ENCODE peak calls at places on chromosome 14, in five cellular contexts. A is lung, K is mammary epithelial cell, D is Panc1, H is uterus. F is an unnamed sample.

GRCh38 chr14:50040401-50040775 is 76.0 kb downstream of the VCPKMT start:
- DNase-seq in H (no peak), D (no peak), A (no peak), K (peak; percentile 85), F (no peak)

GRCh38 chr14:103329421-103330347 is 4.4 kb upstream of the EIF5 start:
- DNase-seq in K (peak; percentile 35), H (no peak), D (no peak), A (peak; percentile 73), F (no peak)

GRCh38 chr14:92409069-92409468 is 86.1 kb downstream of the SLC24A4 start:
- DNase-seq in H (no peak), A (no peak), K (no peak), D (no peak), F (no peak)

GRCh38 chr14:89621009-89621421 is 204.0 kb upstream of the FOXN3 start:
- DNase-seq in H (no peak), A (no peak), D (no peak), K (no peak), F (no peak)

GRCh38 chr14:86168376-86168775 is 638.4 kb downstream of the FLRT2 start:
- DNase-seq in K (no peak), D (no peak), A (no peak), H (no peak), F (no peak)

GRCh38 chr14:74737753-74738325 is 24.9 kb downstream of the FCF1 start:
- DNase-seq in D (no peak), H (no peak), A (no peak), K (no peak), F (no peak)

GRCh38 chr14:21070083-21070609 is at the start of gene ARHGEF40:
- DNase-seq in K (no peak), A (no peak), H (peak; percentile 75), D (no peak), F (peak; percentile 88)

GRCh38 chr14:49463146-49463545 is 123.0 kb downstream of the RPS29 start:
- DNase-seq in D (no peak), K (no peak), A (no peak), H (no peak), F (no peak)

GRCh38 chr14:104977681-104978647 is at the start of gene AHNAK2:
- DNase-seq in D (no peak), H (peak; percentile 74), A (peak; percentile 64), K (peak; percentile 75), F (peak; percentile 87)

GRCh38 chr14:67814826-67815225 is 1.6 kb downstream of the ZFYVE26 start:
- DNase-seq in A (no peak), H (no peak), D (no peak), K (peak; percentile 2), F (no peak)

GRCh38 chr14:92555440-92556111 is 42.0 kb downstream of the RIN3 start:
- DNase-seq in A (no peak), K (no peak), D (no peak), H (no peak), F (peak; percentile 86)

GRCh38 chr14:90785474-90785873 is 30.8 kb downstream of the TTC7B start:
- DNase-seq in A (peak; percentile 40), K (no peak), H (peak; percentile 64), D (no peak), F (no peak)

GRCh38 chr14:85909581-85909980 is 379.6 kb downstream of the FLRT2 start:
- DNase-seq in A (no peak), D (no peak), H (no peak), K (no peak), F (no peak)

DNA sequence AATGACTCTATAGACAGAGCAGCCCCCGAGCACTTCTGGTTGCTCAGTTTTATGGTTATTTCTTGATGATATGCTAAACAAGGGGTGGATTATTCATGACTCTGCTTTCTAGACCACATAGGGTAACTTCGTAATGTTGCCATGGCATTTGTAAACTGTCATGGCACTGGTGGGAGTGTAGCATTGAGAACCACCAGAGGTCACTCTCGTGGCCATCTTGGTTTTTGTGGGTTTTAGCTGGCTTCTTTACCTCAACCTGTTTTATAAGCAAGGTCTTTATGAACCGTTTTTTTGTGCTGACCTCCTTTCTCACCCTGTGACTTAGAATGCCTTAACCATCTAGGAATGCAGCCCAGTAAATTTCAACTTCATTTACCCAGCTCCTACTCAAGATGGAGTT is 1036.2 kb upstream of the FLRT2 start:
- DNase-seq in D (no peak), K (no peak), A (no peak), H (no peak), F (no peak)
- TF ChIP-seq CTCF in D (no peak), K (no peak), A (no peak), H (no peak), F (no peak)

GRCh38 chr14:52052991-52053390 is 15.9 kb downstream of the NID2 start:
- DNase-seq in A (no peak), K (no peak), D (no peak), H (no peak), F (no peak)
- H3K4me1 ChIP-seq in A (peaks cover 30% of the 10 kb centered on the region), K (peaks cover 10% of the 10 kb centered on the region), D (no peaks in the 10 kb centered on the region), H (peaks cover 4% of the 10 kb centered on the region), F (peaks cover 13% of the 10 kb centered on the region)

GRCh38 chr14:101082036-101082435 is 178.5 kb upstream of the RTL1 start:
- DNase-seq in A (peak; percentile 26), D (no peak), H (no peak), K (no peak), F (no peak)

GRCh38 chr14:101083564-101084435 is 180.3 kb upstream of the RTL1 start:
- DNase-seq in A (peak; percentile 27), D (no peak), H (no peak), K (no peak), F (peak; percentile 65)

GRCh38 chr14:101084436-101084826 is 180.9 kb upstream of the RTL1 start:
- DNase-seq in A (no peak), D (no peak), K (no peak), H (no peak), F (no peak)

GRCh38 chr14:101080922-101081593 is 177.5 kb upstream of the RTL1 start:
- DNase-seq in H (no peak), K (no peak), A (no peak), D (no peak), F (no peak)

GRCh38 chr14:101082436-101083384 is 179.2 kb upstream of the RTL1 start:
- DNase-seq in A (peak; percentile 25), K (no peak), D (no peak), H (no peak), F (peak; percentile 60)
- H3K27me3 ChIP-seq in A (peaks cover 10% of the 10 kb centered on the region), K (peaks cover 1% of the 10 kb centered on the region), D (no peaks in the 10 kb centered on the region), H (peaks cover under 1% of the 10 kb centered on the region), F (no peaks in the 10 kb centered on the region)

GRCh38 chr14:80364274-80364673 is 153.0 kb upstream of the DIO2 start:
- DNase-seq in H (no peak), K (no peak), A (no peak), D (no peak), F (no peak)
- TF ChIP-seq CTCF in H (no peak), K (peak; percentile 31), A (no peak), D (peak; percentile 20), F (no peak)

DNA sequence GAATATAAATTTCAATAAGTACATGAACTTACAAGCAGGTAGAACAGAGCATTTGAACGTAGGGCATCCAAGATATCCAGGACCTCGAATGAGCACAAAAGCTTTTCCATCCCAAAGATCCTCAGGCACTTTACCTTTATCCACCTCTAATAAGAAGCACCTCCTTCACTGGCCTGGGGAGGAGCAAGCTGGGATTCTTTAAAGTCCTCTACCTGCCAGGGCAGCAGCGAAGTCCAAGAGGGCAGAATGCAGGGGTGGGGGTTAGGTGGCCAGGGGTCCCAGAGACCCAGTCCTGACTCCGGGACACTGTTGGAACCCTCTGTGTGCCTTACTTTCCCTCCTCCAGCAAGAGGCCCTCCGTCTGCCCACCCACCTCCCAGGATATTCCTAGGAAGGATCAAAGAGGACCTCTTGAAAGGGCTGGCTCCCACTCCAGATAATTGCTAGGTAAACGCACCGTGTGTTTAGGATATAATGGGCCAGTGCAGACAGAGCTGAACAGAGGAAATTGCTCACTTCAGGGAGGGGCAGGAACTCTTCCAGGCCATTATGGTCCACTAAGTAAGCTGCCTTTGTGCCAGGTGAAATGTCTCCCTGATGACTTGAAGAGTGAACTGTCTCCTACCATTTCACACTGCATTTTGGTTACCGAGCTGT is 68.1 kb downstream of the TTC9 start:
- DNase-seq in K (peak; percentile 51), D (no peak), A (peak; percentile 34), H (no peak), F (no peak)
- H3K4me1 ChIP-seq in K (peaks cover 20% of the 10 kb centered on the region), D (no peaks in the 10 kb centered on the region), A (no peaks in the 10 kb centered on the region), H (no peaks in the 10 kb centered on the region), F (peaks cover 23% of the 10 kb centered on the region)

GRCh38 chr14:60505448-60505847 is 3.5 kb upstream of the SIX6 start:
- DNase-seq in K (no peak), A (no peak), D (no peak), H (no peak), F (no peak)
- H3K27me3 ChIP-seq in K (peaks cover 73% of the 10 kb centered on the region), A (peaks cover 14% of the 10 kb centered on the region), D (peaks cover 2% of the 10 kb centered on the region), H (peaks cover 3% of the 10 kb centered on the region), F (peaks cover 87% of the 10 kb centered on the region)

GRCh38 chr14:80586116-80586515 is 355.4 kb downstream of the CEP128 start:
- DNase-seq in K (no peak), A (no peak), H (no peak), D (no peak), F (no peak)
- TF ChIP-seq CTCF in K (no peak), A (no peak), H (no peak), D (no peak), F (no peak)

DNA sequence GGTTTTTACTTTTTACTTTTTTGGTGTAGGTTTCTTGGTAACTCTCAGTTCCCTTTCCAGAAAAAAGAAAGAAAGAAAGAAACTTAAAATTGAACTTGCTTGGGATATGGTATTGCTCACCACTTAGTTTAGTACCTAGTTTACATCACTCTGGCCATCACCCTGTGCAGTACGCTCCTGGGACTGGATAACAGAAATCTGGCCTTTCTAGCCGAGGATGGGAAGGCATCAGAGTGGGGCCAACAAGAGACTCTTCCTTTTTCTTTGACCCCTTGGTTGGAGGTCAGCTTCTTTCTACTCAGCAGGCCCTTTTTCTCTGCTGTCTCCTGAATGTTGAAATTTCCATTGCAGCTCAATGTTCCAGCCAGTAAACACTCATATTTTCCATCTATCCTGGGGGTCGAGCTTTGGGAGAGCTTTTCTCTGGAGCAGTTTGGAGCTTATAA is 156.6 kb downstream of the TGFB3 start:
- DNase-seq in H (peak; percentile 27), D (no peak), A (no peak), K (no peak), F (no peak)
- H3K4me1 ChIP-seq in H (peaks cover 22% of the 10 kb centered on the region), D (no peaks in the 10 kb centered on the region), A (peaks cover 6% of the 10 kb centered on the region), K (peaks cover 24% of the 10 kb centered on the region), F (no peaks in the 10 kb centered on the region)